ENCODE peak calls at places on chromosomes 6 and 20, in five cellular contexts. O, N, J, K and G are unnamed samples.

GRCh38 chr6:2764610-2765165 is 505 bp upstream of the WRNIP1 start:
- DNase-seq in J (peak), O (no peak), N (peak), K (peak), G (peak)

GRCh38 chr6:85612690-85613474 is 19.2 kb upstream of the SNX14 start:
- DNase-seq in N (no peak), O (no peak), K (no peak), J (no peak), G (no peak)

GRCh38 chr6:4593891-4594445 is 182.2 kb upstream of the CDYL start:
- DNase-seq in K (no peak), O (no peak), N (no peak), J (no peak), G (no peak)

GRCh38 chr6:45991189-45991588 is 24.5 kb downstream of the CLIC5 start:
- DNase-seq in J (no peak), K (no peak), O (peak), N (no peak), G (no peak)

GRCh38 chr6:150069707-150070106 is 786 bp upstream of the ULBP3 start:
- DNase-seq in N (no peak), J (no peak), O (no peak), K (no peak), G (no peak)

GRCh38 chr6:3857822-3858221 is 8.6 kb downstream of the FAM50B start:
- DNase-seq in K (peak), N (no peak), J (no peak), O (no peak), G (no peak)

GRCh38 chr6:100664274-100665040 is 199.7 kb upstream of the SIM1 start:
- DNase-seq in J (peak), N (no peak), O (no peak), K (peak), G (no peak)

GRCh38 chr6:21441386-21441785 is 152.2 kb upstream of the SOX4 start:
- DNase-seq in K (no peak), O (no peak), N (no peak), J (peak), G (peak)

GRCh38 chr6:51579013-51579412 is 508.4 kb downstream of the PKHD1 start:
- DNase-seq in J (no peak), O (no peak), K (no peak), N (no peak), G (no peak)

GRCh38 chr6:151389640-151390275 is 1.6 kb downstream of the ZBTB2 start:
- DNase-seq in J (peak), O (peak), N (peak), K (no peak), G (peak)

GRCh38 chr6:76697585-76697984 is 625.1 kb upstream of the IMPG1 start:
- DNase-seq in N (no peak), O (no peak), J (peak), K (no peak), G (no peak)

GRCh38 chr6:35808688-35809087 is 3.5 kb downstream of the LHFPL5 start:
- DNase-seq in K (peak), J (peak), N (no peak), O (peak), G (peak)

GRCh38 chr20:6920991-6921613 is 153.6 kb downstream of the BMP2 start:
- DNase-seq in N (no peak), K (no peak), O (no peak), J (no peak), G (no peak)

GRCh38 chr6:22221211-22221610 is 75.6 kb downstream of the PRL start:
- DNase-seq in K (no peak), N (no peak), J (no peak), O (no peak), G (no peak)

GRCh38 chr6:42407379-42407778 is 44.3 kb downstream of the TRERF1 start:
- DNase-seq in O (no peak), J (peak), N (no peak), K (no peak), G (no peak)

GRCh38 chr20:23161244-23161875 is 75.2 kb upstream of the CD93 start:
- DNase-seq in K (no peak), O (no peak), J (no peak), N (no peak), G (no peak)

GRCh38 chr6:12060780-12061619 is 48.9 kb downstream of the HIVEP1 start:
- DNase-seq in J (peak), K (no peak), O (peak), N (peak), G (no peak)

GRCh38 chr20:24469116-24470030 is at the start of gene SYNDIG1:
- DNase-seq in O (peak), N (no peak), J (no peak), K (peak), G (no peak)

GRCh38 chr20:5718896-5719595 is 31.2 kb upstream of the SHLD1 start:
- DNase-seq in O (no peak), J (no peak), N (no peak), K (peak), G (no peak)

GRCh38 chr6:137728386-137729349 is 138.4 kb upstream of the TNFAIP3 start:
- DNase-seq in K (no peak), N (no peak), O (no peak), J (peak), G (peak)

GRCh38 chr6:48061630-48062029 is 49.4 kb downstream of the PTCHD4 start:
- DNase-seq in J (peak), K (peak), O (no peak), N (no peak), G (peak)

GRCh38 chr6:85620308-85620707 is 22.4 kb downstream of the SYNCRIP start:
- DNase-seq in N (no peak), J (peak), K (no peak), O (no peak), G (no peak)

GRCh38 chr6:155544677-155545076 is 89.0 kb upstream of the NOX3 start:
- DNase-seq in N (no peak), J (no peak), K (no peak), O (no peak), G (no peak)

GRCh38 chr6:21992178-21992967 is 304.5 kb downstream of the PRL start:
- DNase-seq in N (no peak), K (no peak), J (peak), O (no peak), G (peak)

GRCh38 chr6:37103169-37104039 is 66.5 kb upstream of the PIM1 start:
- DNase-seq in N (no peak), J (peak), O (peak), K (no peak), G (peak)

GRCh38 chr20:56443654-56444540 is 24.5 kb upstream of the RTF2 start:
- DNase-seq in O (no peak), K (no peak), J (peak), N (no peak), G (no peak)

GRCh38 chr6:159149641-159150040 is 19.6 kb upstream of the FNDC1 start:
- DNase-seq in O (no peak), J (no peak), K (no peak), N (no peak), G (no peak)

GRCh38 chr6:85865665-85866372 is 223.1 kb upstream of the SYNCRIP start:
- DNase-seq in K (no peak), N (peak), J (peak), O (no peak), G (no peak)

GRCh38 chr20:45842169-45842812 is 8.7 kb downstream of the SNX21 start:
- DNase-seq in O (no peak), J (peak), K (no peak), N (peak), G (no peak)

GRCh38 chr20:36493013-36493800 is 48.1 kb upstream of the MYL9 start:
- DNase-seq in J (no peak), K (no peak), O (peak), N (no peak), G (no peak)

GRCh38 chr20:64101731-64102621 is 5.4 kb downstream of the NPBWR2 start:
- DNase-seq in N (peak), O (peak), J (no peak), K (peak), G (no peak)

GRCh38 chr6:77880501-77880900 is 227.7 kb downstream of the MEI4 start:
- DNase-seq in O (no peak), N (no peak), K (no peak), J (peak), G (no peak)

GRCh38 chr6:7389162-7389450 is 436 bp downstream of the CAGE1 start:
- DNase-seq in J (peak), K (no peak), O (no peak), N (no peak), G (peak)

GRCh38 chr6:113744886-113745285 is 112.3 kb upstream of the MARCKS start:
- DNase-seq in O (no peak), J (no peak), K (no peak), N (no peak), G (no peak)

GRCh38 chr20:53930651-53931504 is 139.5 kb downstream of the BCAS1 start:
- DNase-seq in K (no peak), J (no peak), O (no peak), N (no peak), G (peak)

GRCh38 chr20:53903652-53903987 is 166.8 kb downstream of the BCAS1 start:
- DNase-seq in O (no peak), K (no peak), N (no peak), J (no peak), G (no peak)

GRCh38 chr6:95240514-95240913 is 336.8 kb upstream of the MANEA start:
- DNase-seq in K (peak), O (no peak), J (no peak), N (no peak), G (no peak)

GRCh38 chr20:58714923-58715708 is 22.5 kb downstream of the NPEPL1 start:
- DNase-seq in N (no peak), J (no peak), O (no peak), K (no peak), G (no peak)

GRCh38 chr20:49762940-49763766 is 49.5 kb upstream of the B4GALT5 start:
- DNase-seq in N (no peak), O (no peak), K (no peak), J (no peak), G (peak)

GRCh38 chr6:127464881-127465459 is 5.8 kb upstream of the KIAA0408 start:
- DNase-seq in K (peak), O (peak), N (peak), J (peak), G (peak)